ENCODE peak calls at places on chromosomes 6 and 20, in ten cellular contexts. D is ovary, J is IMR-90, H is astrocyte, Y is heart left ventricle, N is uterus, Z is tibial artery, G is cardiac muscle cell, L is H1, M is left lung. V is an unnamed sample. For H3K27me3 and H3K4me1, the result is how much of the 10 kb centered on the place peaks cover.

GRCh38 chr6:132190097-132190814 is 211.0 kb downstream of the MOXD1 start:
- DNase-seq in J (peak), H (peak), Y (no peak), M (no peak), Z (no peak), G (no peak), D (no peak), N (no peak), L (no peak), V (no peak)

GRCh38 chr20:9022361-9022760 is 46.5 kb upstream of the PLCB4 start:
- DNase-seq in Z (no peak), Y (peak), G (no peak), N (no peak), M (no peak), J (no peak), H (no peak), L (no peak), D (no peak), V (no peak)

GRCh38 chr20:48912065-48912464 is 9.4 kb upstream of the ARFGEF2 start:
- DNase-seq in M (no peak), J (no peak), H (no peak), N (no peak), D (no peak), G (no peak), Z (no peak), Y (no peak), L (no peak), V (no peak)

GRCh38 chr20:24978493-24978892 is 14.1 kb downstream of the APMAP start:
- DNase-seq in N (no peak), H (no peak), M (no peak), J (no peak), Z (no peak), Y (no peak), D (no peak), G (no peak), L (no peak), V (no peak)

GRCh38 chr6:56154076-56154475 is 93.3 kb downstream of the COL21A1 start:
- DNase-seq in M (no peak), D (no peak), Z (no peak), J (no peak), L (no peak), Y (no peak), G (no peak), N (no peak), H (no peak), V (no peak)

GRCh38 chr6:44676826-44677433 is 289.4 kb downstream of the CDC5L start:
- DNase-seq in M (no peak), D (no peak), H (no peak), N (no peak), Y (no peak), G (no peak), J (no peak), Z (no peak), L (no peak), V (no peak)

GRCh38 chr20:52084727-52085126 is 106.9 kb downstream of the ZFP64 start:
- DNase-seq in J (no peak), N (no peak), Y (no peak), Z (no peak), H (no peak), G (no peak), L (no peak), D (no peak), M (no peak), V (no peak)

GRCh38 chr6:160767019-160767646 is 65.1 kb downstream of the PLG start:
- DNase-seq in J (no peak), D (peak), L (peak), Y (peak), N (peak), Z (peak), M (peak), G (peak), H (peak), V (peak)

GRCh38 chr20:63519765-63520593 is 586 bp upstream of the PPDPF start:
- DNase-seq in J (peak), G (peak), H (peak), M (peak), L (no peak), Z (peak), D (peak), Y (peak), N (peak), V (no peak)

GRCh38 chr6:92361990-92362770 is 1057.2 kb downstream of the EPHA7 start:
- DNase-seq in J (no peak), M (no peak), G (no peak), Z (no peak), L (no peak), H (no peak), N (no peak), D (no peak), Y (no peak), V (no peak)

GRCh38 chr6:87762116-87762515 is 60.1 kb upstream of the AKIRIN2 start:
- DNase-seq in Y (no peak), D (no peak), L (no peak), Z (no peak), H (no peak), N (no peak), J (no peak), G (no peak), M (no peak), V (no peak)

GRCh38 chr6:13733178-13733851 is 21.7 kb upstream of the RANBP9 start:
- DNase-seq in L (no peak), G (no peak), N (peak), D (peak), J (peak), Y (peak), M (no peak), H (peak), Z (peak), V (peak)

GRCh38 chr6:137571854-137572253 is 77.7 kb upstream of the OLIG3 start:
- DNase-seq in Z (no peak), M (no peak), G (peak), Y (no peak), D (no peak), J (peak), L (no peak), H (no peak), N (no peak), V (no peak)

GRCh38 chr6:152794696-152795095 is 44.1 kb downstream of the VIP start:
- DNase-seq in J (no peak), Y (no peak), M (no peak), H (no peak), N (no peak), L (no peak), Z (no peak), G (no peak), D (no peak), V (no peak)

GRCh38 chr20:19888269-19888669 is 128.9 kb upstream of the NAA20 start:
- DNase-seq in H (no peak), J (no peak), L (no peak), Y (peak), N (no peak), G (no peak), Z (no peak), D (no peak), M (no peak), V (peak)

GRCh38 chr20:56626367-56627121 is 2.6 kb upstream of the TFAP2C start:
- DNase-seq in G (peak), D (no peak), L (peak), J (no peak), H (no peak), Z (no peak), M (peak), N (no peak), Y (no peak), V (no peak)

GRCh38 chr20:46992640-46993035 is 98.0 kb downstream of the EYA2 start:
- DNase-seq in N (no peak), M (no peak), L (no peak), H (no peak), D (no peak), J (no peak), Z (no peak), Y (no peak), G (no peak), V (no peak)

GRCh38 chr20:10519361-10520048 is 84.4 kb downstream of the SLX4IP start:
- DNase-seq in H (peak), N (no peak), J (peak), M (no peak), Y (no peak), D (no peak), Z (no peak), L (no peak), G (no peak), V (no peak)

GRCh38 chr20:3203315-3204123 is 963 bp downstream of the DDRGK1 start:
- DNase-seq in G (peak), Z (no peak), M (no peak), D (no peak), Y (no peak), N (no peak), L (no peak), H (no peak), J (no peak), V (no peak)

GRCh38 chr20:380763-381580 is 412 bp downstream of the TRIB3 start:
- DNase-seq in H (no peak), M (peak), G (peak), D (peak), L (no peak), Y (peak), N (peak), Z (no peak), J (peak), V (no peak)

GRCh38 chr6:27605401-27606342 is 132.8 kb upstream of the ZNF184 start:
- DNase-seq in D (no peak), H (peak), L (peak), G (peak), Y (no peak), N (no peak), J (peak), M (no peak), Z (no peak), V (no peak)

GRCh38 chr20:34143951-34144350 is 31.9 kb upstream of the EIF2S2 start:
- DNase-seq in Y (no peak), G (no peak), N (no peak), L (no peak), M (no peak), D (no peak), H (peak), J (peak), Z (no peak), V (no peak)

GRCh38 chr20:34141293-34141692 is 29.2 kb upstream of the EIF2S2 start:
- DNase-seq in Y (no peak), H (no peak), D (no peak), G (no peak), L (no peak), M (no peak), Z (no peak), N (no peak), J (no peak), V (no peak)

GRCh38 chr20:34142121-34142520 is 30.1 kb upstream of the EIF2S2 start:
- DNase-seq in L (no peak), H (no peak), M (no peak), Z (no peak), N (no peak), Y (no peak), J (no peak), G (no peak), D (no peak), V (no peak)

GRCh38 chr20:34150616-34151015 is 38.6 kb upstream of the EIF2S2 start:
- DNase-seq in L (no peak), G (no peak), M (no peak), J (no peak), Y (no peak), Z (no peak), N (no peak), H (no peak), D (no peak), V (no peak)

DNA sequence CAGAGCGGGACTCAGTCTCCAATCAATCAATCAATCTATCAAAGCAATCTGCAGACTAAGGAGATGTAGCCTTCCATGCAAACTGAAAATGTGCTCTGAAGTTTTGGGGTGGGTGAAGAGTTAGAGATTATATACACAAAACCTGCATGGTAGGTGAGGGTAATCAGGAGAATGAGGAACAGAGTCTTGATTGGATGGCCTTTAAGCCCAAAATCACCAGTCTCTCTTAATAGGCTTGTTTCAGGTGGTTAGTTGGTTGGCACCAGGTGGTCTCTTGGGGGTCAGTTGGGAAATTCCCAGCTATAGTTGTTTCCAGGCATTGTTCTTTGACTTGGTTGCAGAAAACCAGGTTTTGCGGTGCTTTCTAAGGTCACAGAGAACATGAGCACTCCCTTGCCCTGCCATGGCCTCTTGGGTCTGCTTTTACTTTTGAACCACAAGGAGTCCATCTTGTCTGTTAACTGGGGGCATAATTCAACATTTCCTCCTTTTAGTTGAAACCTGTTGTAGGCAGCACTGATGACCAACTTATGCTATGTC is 33.3 kb upstream of the EIF2S2 start:
- DNase-seq in G (no peak), N (no peak), H (no peak), J (no peak), M (no peak), L (no peak), D (no peak), Z (no peak), Y (no peak), V (no peak)
- H3K27me3 ChIP-seq in G (under half), N (under half), H (under half), J (under half), M (under half), L (under half), D (under half), Z (under half), Y (under half), V (under half)

GRCh38 chr6:45966797-45967196 is 48.9 kb downstream of the CLIC5 start:
- DNase-seq in M (no peak), Z (no peak), D (no peak), N (no peak), G (no peak), L (no peak), Y (no peak), J (no peak), H (no peak), V (no peak)
- H3K4me1 ChIP-seq in M (under half), Z (under half), D (under half), N (under half), G (under half), L (under half), Y (under half), J (under half), H (under half), V (under half)

GRCh38 chr20:34302723-34303528 is at the start of gene AHCY:
- DNase-seq in G (peak), Z (peak), H (peak), J (peak), Y (peak), N (peak), L (peak), M (peak), D (peak), V (peak)

GRCh38 chr20:34300809-34301586 is 2.2 kb downstream of the AHCY start:
- DNase-seq in N (no peak), G (peak), H (no peak), Z (no peak), L (no peak), Y (no peak), J (no peak), M (no peak), D (no peak), V (no peak)

GRCh38 chr20:34302312-34302722 is 838 bp downstream of the AHCY start:
- DNase-seq in N (no peak), D (no peak), Z (no peak), J (peak), Y (no peak), M (no peak), L (no peak), G (no peak), H (peak), V (no peak)

GRCh38 chr20:34299925-34300806 is 3.0 kb downstream of the AHCY start:
- DNase-seq in M (no peak), N (no peak), J (peak), H (no peak), G (no peak), L (no peak), D (no peak), Y (no peak), Z (no peak), V (no peak)

DNA sequence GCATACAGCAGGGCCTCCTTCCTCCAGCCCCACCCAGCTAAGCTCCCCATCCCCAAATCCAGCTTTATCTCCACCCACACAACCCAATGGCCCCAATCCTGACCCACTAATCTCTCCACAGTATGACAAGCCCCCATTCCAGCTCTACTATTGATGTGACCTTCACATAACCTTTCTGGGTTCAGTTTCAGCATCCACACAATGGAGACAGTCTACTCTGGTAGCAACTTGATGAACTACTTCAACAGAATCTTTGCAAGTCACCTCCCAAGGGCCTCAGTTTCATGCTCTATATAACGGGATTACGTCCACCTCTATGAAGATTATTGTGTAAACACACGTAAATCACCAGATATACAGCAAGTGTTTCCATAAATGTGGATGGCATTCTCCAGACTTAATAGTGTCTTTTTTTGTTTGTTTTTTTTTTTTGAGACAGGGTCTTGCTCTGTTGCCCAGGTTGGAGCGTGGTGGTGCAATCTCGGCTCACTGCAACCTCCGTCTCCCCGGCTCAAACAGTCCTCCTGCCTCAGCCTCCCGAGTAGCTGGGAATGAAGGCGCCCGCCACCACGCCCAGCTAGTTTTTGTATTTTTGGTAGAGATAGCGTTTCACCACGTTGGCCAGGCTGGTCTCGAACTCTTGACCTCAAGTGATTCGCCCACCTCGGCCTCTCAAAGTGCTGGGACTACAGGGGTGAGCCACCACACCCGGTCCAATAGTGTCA is 1.4 kb downstream of the AHCY start:
- DNase-seq in M (no peak), D (no peak), L (no peak), Y (no peak), N (no peak), J (no peak), G (no peak), H (no peak), Z (no peak), V (no peak)
- H3K27me3 ChIP-seq in M (under half), D (under half), L (under half), Y (under half), N (under half), J (under half), G (under half), H (under half), Z (under half), V (under half)

DNA sequence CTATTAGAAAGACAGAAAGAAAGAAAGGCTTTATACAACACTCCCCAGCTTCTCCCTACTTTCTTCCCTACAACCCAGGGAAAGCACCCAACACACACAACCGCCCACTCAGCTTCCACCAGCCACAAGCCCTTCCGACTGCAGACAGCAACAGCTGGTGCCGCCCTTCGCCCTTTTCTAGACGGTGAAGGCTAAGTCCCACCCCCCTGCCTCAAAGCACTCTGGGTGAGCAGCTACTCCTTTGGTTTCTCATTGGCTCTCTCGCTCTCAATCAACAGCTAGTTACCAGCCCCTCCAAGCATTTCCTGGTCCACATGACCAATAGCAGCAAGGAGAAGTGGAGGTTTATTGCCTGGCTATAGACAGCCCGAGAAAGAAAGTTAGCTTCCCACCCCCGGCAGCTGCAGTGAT is 230.1 kb upstream of the MOCS1 start:
- DNase-seq in M (no peak), J (no peak), Z (no peak), H (no peak), L (no peak), G (no peak), N (peak), D (no peak), Y (no peak), V (no peak)
- H3K4me1 ChIP-seq in M (under half), J (under half), Z (under half), H (under half), L (under half), G (under half), N (under half), D (under half), Y (under half), V (under half)

GRCh38 chr6:143100429-143100828 is 39.7 kb downstream of the AIG1 start:
- DNase-seq in M (no peak), J (no peak), N (no peak), H (no peak), Y (no peak), Z (no peak), D (no peak), L (no peak), G (no peak), V (no peak)

GRCh38 chr6:143097224-143097795 is 36.6 kb downstream of the AIG1 start:
- DNase-seq in G (no peak), M (no peak), D (no peak), N (no peak), H (no peak), Y (no peak), L (no peak), Z (no peak), J (peak), V (no peak)

GRCh38 chr6:143098054-143098673 is 37.5 kb downstream of the AIG1 start:
- DNase-seq in D (no peak), J (no peak), N (no peak), M (no peak), Z (no peak), Y (no peak), H (no peak), L (no peak), G (no peak), V (no peak)

GRCh38 chr6:143096403-143096802 is 35.7 kb downstream of the AIG1 start:
- DNase-seq in Y (no peak), D (no peak), M (no peak), Z (no peak), N (no peak), G (no peak), J (no peak), H (no peak), L (no peak), V (no peak)

DNA sequence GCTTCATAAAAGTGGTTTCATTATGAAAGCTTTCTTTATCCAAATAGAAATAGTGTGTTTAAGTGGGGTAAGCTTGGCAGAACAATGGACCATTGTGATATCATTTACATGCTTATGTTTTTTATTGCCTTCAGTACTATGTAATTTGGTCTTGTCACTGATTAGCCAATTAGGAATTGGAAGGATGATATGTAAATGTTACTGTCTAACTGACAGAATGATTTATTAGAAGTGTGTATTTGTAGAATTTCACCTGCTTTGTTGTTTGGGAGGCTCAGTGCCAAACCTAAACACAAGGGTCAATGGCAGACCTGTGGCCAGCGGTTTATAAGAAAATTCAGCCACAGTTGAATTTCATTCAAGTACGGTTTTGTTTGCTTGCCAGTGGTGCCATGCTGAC is 39.0 kb downstream of the AIG1 start:
- DNase-seq in Z (no peak), D (no peak), Y (no peak), H (no peak), J (no peak), G (no peak), M (no peak), L (no peak), N (no peak), V (no peak)
- H3K27me3 ChIP-seq in Z (under half), D (under half), Y (under half), H (under half), J (under half), G (under half), M (under half), L (under half), N (under half), V (under half)

V was measured in breast epithelium.